ENCODE peak calls at places on chromosome 11, in four cellular contexts. D, T, H and E are unnamed samples.

GRCh38 chr11:121241300-121242176 is 51.0 kb upstream of the SC5D start:
- DNase-seq in D (no peak), T (no peak), H (no peak), E (no peak)

GRCh38 chr11:35343033-35343598 is 76.2 kb downstream of the SLC1A2 start:
- DNase-seq in D (no peak), T (no peak), H (no peak), E (no peak)

GRCh38 chr11:16606784-16607674 is 131.4 kb upstream of the C11orf58 start:
- DNase-seq in D (no peak), T (no peak), H (no peak), E (no peak)

GRCh38 chr11:119371067-119371601 is 10.4 kb downstream of the USP2 start:
- DNase-seq in D (no peak), T (no peak), H (no peak), E (no peak)

GRCh38 chr11:61919841-61920631 is 2.7 kb upstream of the RAB3IL1 start:
- DNase-seq in D (no peak), T (no peak), H (no peak), E (no peak)

GRCh38 chr11:119615003-119615878 is 113.8 kb downstream of the NECTIN1 start:
- DNase-seq in D (peak; percentile 18), T (peak; percentile 78), H (peak; percentile 92), E (no peak)

GRCh38 chr11:129440028-129440630 is 64.5 kb downstream of the BARX2 start:
- DNase-seq in D (no peak), T (peak; percentile 0), H (no peak), E (no peak)

GRCh38 chr11:73292481-73292880 is 15.6 kb upstream of the ARHGEF17 start:
- DNase-seq in D (no peak), T (no peak), H (no peak), E (no peak)

GRCh38 chr11:62677709-62678108 is 1.2 kb downstream of the UBXN1 start:
- DNase-seq in D (no peak), T (no peak), H (no peak), E (no peak)

GRCh38 chr11:65558785-65559509 is 788 bp upstream of the LTBP3 start:
- DNase-seq in D (no peak), T (peak; percentile 36), H (peak; percentile 55), E (no peak)